ENCODE peak calls at places on chromosome 7, in four cellular contexts. H is NCI-H1105; M is stimulated activated naive CD8-positive, alpha-beta T cell treated with anti-CD3 and anti-CD28 coated beads, Interleukin-15, Interleukin-2, amounts not matched to agents 100 U/mL and 50 U/mL, for 24 hours; B is pulmonary artery endothelial cell. K is an unnamed sample.

GRCh38 chr7:79284226-79284625 is 169.2 kb downstream of the MAGI2 start:
- DNase-seq in H (no peak), B (no peak), M (no peak), K (no peak)

GRCh38 chr7:85600425-85600824 is 413.6 kb upstream of the SEMA3D start:
- DNase-seq in H (no peak), B (no peak), M (no peak), K (no peak)

GRCh38 chr7:1679326-1679965 is 9.4 kb downstream of the ELFN1 start:
- DNase-seq in B (no peak), H (no peak), M (no peak), K (no peak)

GRCh38 chr7:41886906-41887311 is 184.0 kb upstream of the INHBA start:
- DNase-seq in B (no peak), H (no peak), M (no peak), K (no peak)

GRCh38 chr7:142880886-142881505 is 4.5 kb downstream of the TRPV6 start:
- DNase-seq in B (no peak), H (peak), M (peak), K (peak)

GRCh38 chr7:24879281-24879680 is 100.7 kb downstream of the OSBPL3 start:
- DNase-seq in M (no peak), H (no peak), B (no peak), K (no peak)

GRCh38 chr7:36084485-36085091 is 68.5 kb upstream of the EEPD1 start:
- DNase-seq in B (no peak), M (no peak), H (no peak), K (peak)

GRCh38 chr7:29892231-29892630 is 85.9 kb downstream of the WIPF3 start:
- DNase-seq in M (no peak), H (no peak), B (no peak), K (no peak)

GRCh38 chr7:135664046-135664589 is 1.8 kb downstream of the STMP1 start:
- DNase-seq in B (no peak), H (no peak), M (no peak), K (no peak)

GRCh38 chr7:116674508-116675173 is 2.6 kb downstream of the MET start:
- DNase-seq in M (no peak), H (no peak), B (peak), K (no peak)

GRCh38 chr7:111356941-111357340 is 205.4 kb downstream of the IMMP2L start:
- DNase-seq in H (no peak), B (no peak), M (no peak), K (no peak)

GRCh38 chr7:20199015-20199737 is 18.0 kb downstream of the MACC1 start:
- DNase-seq in H (peak), M (peak), B (peak), K (peak)

GRCh38 chr7:93889261-93889660 is 1.3 kb downstream of the TFPI2 start:
- DNase-seq in B (no peak), H (no peak), M (no peak), K (no peak)

GRCh38 chr7:140732436-140732835 is 35.9 kb downstream of the NDUFB2 start:
- DNase-seq in B (no peak), M (no peak), H (no peak), K (no peak)

GRCh38 chr7:55425141-55425752 is 60.1 kb downstream of the LANCL2 start:
- DNase-seq in H (no peak), B (no peak), M (no peak), K (no peak)

GRCh38 chr7:8480466-8480865 is 47.1 kb downstream of the NXPH1 start:
- DNase-seq in M (no peak), H (no peak), B (no peak), K (no peak)

GRCh38 chr7:3861371-3861770 is 560.3 kb downstream of the SDK1 start:
- DNase-seq in M (no peak), B (no peak), H (no peak), K (no peak)

GRCh38 chr7:26151096-26151495 is 902 bp upstream of the NFE2L3 start:
- DNase-seq in B (no peak), M (no peak), H (no peak), K (no peak)

GRCh38 chr7:45136106-45137060 is 21.2 kb upstream of the RAMP3 start:
- DNase-seq in M (peak), B (peak), H (peak), K (peak)

GRCh38 chr7:96827701-96828100 is 118.1 kb upstream of the SEM1 start:
- DNase-seq in M (no peak), B (no peak), H (no peak), K (no peak)